ENCODE peak calls at places on chromosomes 7 and 10, in four cellular contexts. B is dermis blood vessel endothelial cell, D is transverse colon, Y is epithelial cell of esophagus. O is an unnamed sample.

GRCh38 chr7:138768251-138768650 is 29.5 kb upstream of the TMEM213 start:
- DNase-seq in B (no peak), D (no peak), Y (no peak), O (no peak)

GRCh38 chr7:91784469-91784868 is 96.0 kb downstream of the MTERF1 start:
- DNase-seq in B (peak; percentile 63), D (no peak), Y (peak; percentile 80), O (peak; percentile 53)

GRCh38 chr10:33803248-33803647 is 468.8 kb upstream of the NRP1 start:
- DNase-seq in B (peak; percentile 44), D (no peak), Y (peak; percentile 62), O (peak; percentile 26)

GRCh38 chr7:66050990-66051424 is 24.6 kb upstream of the ASL start:
- DNase-seq in B (peak; percentile 13), D (no peak), Y (peak; percentile 99), O (peak; percentile 95)

GRCh38 chr7:35032166-35032565 is 5.1 kb downstream of the DPY19L1 start:
- DNase-seq in B (peak; percentile 22), D (no peak), Y (no peak), O (no peak)

GRCh38 chr7:87091487-87092066 is 32.1 kb upstream of the ELAPOR2 start:
- DNase-seq in B (no peak), D (no peak), Y (peak; percentile 39), O (no peak)

GRCh38 chr7:24982917-24983316 is 2.9 kb upstream of the OSBPL3 start:
- DNase-seq in B (no peak), D (no peak), Y (peak; percentile 19), O (no peak)

GRCh38 chr7:149154021-149154420 is 6.8 kb downstream of the ZNF398 start:
- DNase-seq in B (no peak), D (no peak), Y (no peak), O (no peak)

GRCh38 chr10:131078131-131078881 is 233.2 kb downstream of the TCERG1L start:
- DNase-seq in B (no peak), D (no peak), Y (no peak), O (no peak)

O was measured in mammary epithelial cell.